ENCODE peak calls at places on chromosomes 5 and 9, in six cellular contexts. S is GM18507; P is EL; E is GM23248; Z is amniotic stem cell; U is activated CD8-positive, alpha-beta memory T cell treated with anti-CD3 and anti-CD28 coated beads for 24 hours. H is an unnamed sample.

GRCh38 chr5:8188874-8189588 is 320.1 kb downstream of the MTRR start:
- DNase-seq in S (no peak), P (no peak), E (no peak), Z (no peak), U (no peak), H (no peak)

GRCh38 chr5:164637931-164638521 is 1132.6 kb downstream of the MAT2B start:
- DNase-seq in S (no peak), P (no peak), E (no peak), Z (no peak), U (no peak), H (no peak)

GRCh38 chr5:132059043-132059695 is 1.3 kb upstream of the IL3 start:
- DNase-seq in S (no peak), P (no peak), E (no peak), Z (no peak), U (peak; percentile 60), H (peak; percentile 20)

GRCh38 chr9:137851516-137852217 is 25.9 kb upstream of the CACNA1B start:
- DNase-seq in S (no peak), P (no peak), E (no peak), Z (no peak), U (no peak), H (no peak)

GRCh38 chr9:125443367-125443766 is 181.7 kb downstream of the GAPVD1 start:
- DNase-seq in S (no peak), P (no peak), E (no peak), Z (no peak), U (no peak), H (no peak)

GRCh38 chr5:116652196-116652729 is 77.6 kb upstream of the SEMA6A start:
- DNase-seq in S (no peak), P (no peak), E (peak; percentile 53), Z (no peak), U (no peak), H (no peak)

GRCh38 chr5:116645627-116646026 is 71.0 kb upstream of the SEMA6A start:
- DNase-seq in S (no peak), P (no peak), E (no peak), Z (no peak), U (no peak), H (no peak)

GRCh38 chr9:85115473-85115872 is 445.9 kb downstream of the NTRK2 start:
- DNase-seq in S (no peak), P (no peak), E (no peak), Z (no peak), U (no peak), H (no peak)

GRCh38 chr5:171951218-171951617 is 55.2 kb downstream of the FBXW11 start:
- DNase-seq in S (no peak), P (no peak), E (no peak), Z (no peak), U (no peak), H (no peak)

GRCh38 chr5:68505917-68506860 is 290.6 kb downstream of the PIK3R1 start:
- DNase-seq in S (no peak), P (peak; percentile 77), E (peak; percentile 52), Z (no peak), U (no peak), H (no peak)

GRCh38 chr5:57332350-57332749 is 150.3 kb downstream of the ACTBL2 start:
- DNase-seq in S (no peak), P (no peak), E (peak; percentile 29), Z (no peak), U (no peak), H (no peak)

GRCh38 chr9:347667-348292 is 133.1 kb downstream of the DOCK8 start:
- DNase-seq in S (no peak), P (peak; percentile 31), E (peak; percentile 55), Z (peak; percentile 17), U (no peak), H (no peak)

GRCh38 chr5:132677191-132677590 is 3.4 kb downstream of the IL4 start:
- DNase-seq in S (no peak), P (peak; percentile 96), E (peak; percentile 96), Z (peak; percentile 76), U (peak; percentile 35), H (peak; percentile 83)

GRCh38 chr9:7209051-7209450 is 451.3 kb downstream of the KDM4C start:
- DNase-seq in S (no peak), P (no peak), E (no peak), Z (no peak), U (no peak), H (no peak)

GRCh38 chr5:7873216-7873615 is 4.3 kb downstream of the MTRR start:
- DNase-seq in S (no peak), P (no peak), E (no peak), Z (no peak), U (no peak), H (no peak)

GRCh38 chr5:143161893-143162520 is 241.5 kb downstream of the NR3C1 start:
- DNase-seq in S (no peak), P (peak; percentile 50), E (peak; percentile 96), Z (no peak), U (no peak), H (no peak)

GRCh38 chr5:117455236-117456233 is 880.9 kb upstream of the SEMA6A start:
- DNase-seq in S (no peak), P (no peak), E (no peak), Z (no peak), U (no peak), H (peak; percentile 26)

GRCh38 chr5:59069438-59070079 is 486.7 kb downstream of the RAB3C start:
- DNase-seq in S (no peak), P (peak; percentile 93), E (peak; percentile 96), Z (no peak), U (no peak), H (no peak)

GRCh38 chr5:99141534-99142135 is 212.8 kb upstream of the CHD1 start:
- DNase-seq in S (no peak), P (peak; percentile 2), E (peak; percentile 8), Z (no peak), U (no peak), H (no peak)

GRCh38 chr5:168128154-168128553 is 163.3 kb upstream of the WWC1 start:
- DNase-seq in S (no peak), P (no peak), E (no peak), Z (no peak), U (no peak), H (no peak)

GRCh38 chr9:124350485-124351263 is 64.6 kb downstream of the PSMB7 start:
- DNase-seq in S (no peak), P (no peak), E (no peak), Z (no peak), U (no peak), H (no peak)